ENCODE peak calls at places on chromosomes 11 and 22, in ten cellular contexts. One of them, this sample, is unnamed.

GRCh38 chr11:29318134-29318845 is 698.5 kb downstream of the KCNA4 start:
- DNase-seq in AG10803: peak
- DNase-seq in COR-L47: no peak
- DNase-seq in transverse colon: no peak
- DNase-seq in heart right ventricle: no peak
- DNase-seq in endothelial cell of umbilical vein: no peak
- DNase-seq in stimulated activated CD8-positive, alpha-beta memory T cell treated with anti-CD3 and anti-CD28 coated beads, Interleukin-2, amount 100 ng/mL, for 48 hours: no peak
- DNase-seq in naive B cell: no peak
- DNase-seq in GDM1: no peak
- DNase-seq in stimulated activated CD4-positive, alpha-beta T cell treated with anti-CD3 and anti-CD28 coated beads, Interleukin-1b, Interleukin-23, amount 100 ng/mL, for 24 hours: no peak
- DNase-seq in this sample: no peak

GRCh38 chr22:23632178-23632577 is at the start of gene DRICH1:
- DNase-seq in stimulated activated CD8-positive, alpha-beta memory T cell treated with anti-CD3 and anti-CD28 coated beads, Interleukin-2, amount 100 ng/mL, for 48 hours: no peak
- DNase-seq in COR-L47: no peak
- DNase-seq in AG10803: no peak
- DNase-seq in stimulated activated CD4-positive, alpha-beta T cell treated with anti-CD3 and anti-CD28 coated beads, Interleukin-1b, Interleukin-23, amount 100 ng/mL, for 24 hours: no peak
- DNase-seq in endothelial cell of umbilical vein: no peak
- DNase-seq in naive B cell: no peak
- DNase-seq in transverse colon: no peak
- DNase-seq in GDM1: no peak
- DNase-seq in heart right ventricle: no peak
- DNase-seq in this sample: no peak

GRCh38 chr22:19824197-19825015 is 30.3 kb downstream of the GNB1L start:
- DNase-seq in heart right ventricle: no peak
- DNase-seq in naive B cell: no peak
- DNase-seq in AG10803: no peak
- DNase-seq in COR-L47: no peak
- DNase-seq in stimulated activated CD8-positive, alpha-beta memory T cell treated with anti-CD3 and anti-CD28 coated beads, Interleukin-2, amount 100 ng/mL, for 48 hours: no peak
- DNase-seq in transverse colon: no peak
- DNase-seq in endothelial cell of umbilical vein: no peak
- DNase-seq in stimulated activated CD4-positive, alpha-beta T cell treated with anti-CD3 and anti-CD28 coated beads, Interleukin-1b, Interleukin-23, amount 100 ng/mL, for 24 hours: no peak
- DNase-seq in GDM1: no peak
- DNase-seq in this sample: no peak

GRCh38 chr11:115170133-115170815 is 333.9 kb downstream of the CADM1 start:
- DNase-seq in endothelial cell of umbilical vein: peak
- DNase-seq in AG10803: peak
- DNase-seq in COR-L47: no peak
- DNase-seq in stimulated activated CD4-positive, alpha-beta T cell treated with anti-CD3 and anti-CD28 coated beads, Interleukin-1b, Interleukin-23, amount 100 ng/mL, for 24 hours: no peak
- DNase-seq in naive B cell: no peak
- DNase-seq in transverse colon: peak
- DNase-seq in stimulated activated CD8-positive, alpha-beta memory T cell treated with anti-CD3 and anti-CD28 coated beads, Interleukin-2, amount 100 ng/mL, for 48 hours: no peak
- DNase-seq in heart right ventricle: no peak
- DNase-seq in GDM1: no peak
- DNase-seq in this sample: peak

GRCh38 chr11:31812392-31813241 is 1.5 kb upstream of the PAX6 start:
- DNase-seq in COR-L47: peak
- DNase-seq in AG10803: no peak
- DNase-seq in endothelial cell of umbilical vein: peak
- DNase-seq in heart right ventricle: no peak
- DNase-seq in stimulated activated CD8-positive, alpha-beta memory T cell treated with anti-CD3 and anti-CD28 coated beads, Interleukin-2, amount 100 ng/mL, for 48 hours: no peak
- DNase-seq in transverse colon: no peak
- DNase-seq in naive B cell: no peak
- DNase-seq in GDM1: no peak
- DNase-seq in stimulated activated CD4-positive, alpha-beta T cell treated with anti-CD3 and anti-CD28 coated beads, Interleukin-1b, Interleukin-23, amount 100 ng/mL, for 24 hours: no peak
- DNase-seq in this sample: no peak

GRCh38 chr22:35380537-35381423 is at the start of gene HMOX1:
- DNase-seq in AG10803: peak
- DNase-seq in naive B cell: peak
- DNase-seq in stimulated activated CD4-positive, alpha-beta T cell treated with anti-CD3 and anti-CD28 coated beads, Interleukin-1b, Interleukin-23, amount 100 ng/mL, for 24 hours: no peak
- DNase-seq in GDM1: no peak
- DNase-seq in endothelial cell of umbilical vein: peak
- DNase-seq in transverse colon: peak
- DNase-seq in heart right ventricle: peak
- DNase-seq in stimulated activated CD8-positive, alpha-beta memory T cell treated with anti-CD3 and anti-CD28 coated beads, Interleukin-2, amount 100 ng/mL, for 48 hours: no peak
- DNase-seq in COR-L47: peak
- DNase-seq in this sample: peak

GRCh38 chr11:107505667-107506066 is 48.0 kb upstream of the CWF19L2 start:
- DNase-seq in stimulated activated CD8-positive, alpha-beta memory T cell treated with anti-CD3 and anti-CD28 coated beads, Interleukin-2, amount 100 ng/mL, for 48 hours: no peak
- DNase-seq in stimulated activated CD4-positive, alpha-beta T cell treated with anti-CD3 and anti-CD28 coated beads, Interleukin-1b, Interleukin-23, amount 100 ng/mL, for 24 hours: no peak
- DNase-seq in endothelial cell of umbilical vein: no peak
- DNase-seq in transverse colon: no peak
- DNase-seq in naive B cell: no peak
- DNase-seq in heart right ventricle: no peak
- DNase-seq in COR-L47: no peak
- DNase-seq in GDM1: no peak
- DNase-seq in AG10803: no peak
- DNase-seq in this sample: no peak

GRCh38 chr11:17514476-17514875 is 29.7 kb downstream of the USH1C start:
- DNase-seq in GDM1: no peak
- DNase-seq in stimulated activated CD4-positive, alpha-beta T cell treated with anti-CD3 and anti-CD28 coated beads, Interleukin-1b, Interleukin-23, amount 100 ng/mL, for 24 hours: no peak
- DNase-seq in stimulated activated CD8-positive, alpha-beta memory T cell treated with anti-CD3 and anti-CD28 coated beads, Interleukin-2, amount 100 ng/mL, for 48 hours: no peak
- DNase-seq in heart right ventricle: no peak
- DNase-seq in transverse colon: no peak
- DNase-seq in COR-L47: no peak
- DNase-seq in naive B cell: no peak
- DNase-seq in AG10803: no peak
- DNase-seq in endothelial cell of umbilical vein: no peak
- DNase-seq in this sample: no peak

GRCh38 chr11:125464266-125464662 is 31.8 kb downstream of the FEZ1 start:
- DNase-seq in stimulated activated CD4-positive, alpha-beta T cell treated with anti-CD3 and anti-CD28 coated beads, Interleukin-1b, Interleukin-23, amount 100 ng/mL, for 24 hours: no peak
- DNase-seq in naive B cell: no peak
- DNase-seq in COR-L47: no peak
- DNase-seq in transverse colon: no peak
- DNase-seq in heart right ventricle: no peak
- DNase-seq in stimulated activated CD8-positive, alpha-beta memory T cell treated with anti-CD3 and anti-CD28 coated beads, Interleukin-2, amount 100 ng/mL, for 48 hours: no peak
- DNase-seq in endothelial cell of umbilical vein: no peak
- DNase-seq in GDM1: no peak
- DNase-seq in AG10803: peak
- DNase-seq in this sample: no peak

GRCh38 chr11:77377734-77378133 is 76.2 kb upstream of the GDPD4 start:
- DNase-seq in stimulated activated CD8-positive, alpha-beta memory T cell treated with anti-CD3 and anti-CD28 coated beads, Interleukin-2, amount 100 ng/mL, for 48 hours: no peak
- DNase-seq in heart right ventricle: no peak
- DNase-seq in transverse colon: no peak
- DNase-seq in naive B cell: no peak
- DNase-seq in stimulated activated CD4-positive, alpha-beta T cell treated with anti-CD3 and anti-CD28 coated beads, Interleukin-1b, Interleukin-23, amount 100 ng/mL, for 24 hours: no peak
- DNase-seq in GDM1: peak
- DNase-seq in endothelial cell of umbilical vein: peak
- DNase-seq in COR-L47: no peak
- DNase-seq in AG10803: no peak
- DNase-seq in this sample: no peak

GRCh38 chr11:118171274-118172062 is 5.0 kb downstream of the SCN2B start:
- DNase-seq in COR-L47: peak
- DNase-seq in AG10803: peak
- DNase-seq in transverse colon: peak
- DNase-seq in stimulated activated CD8-positive, alpha-beta memory T cell treated with anti-CD3 and anti-CD28 coated beads, Interleukin-2, amount 100 ng/mL, for 48 hours: peak
- DNase-seq in stimulated activated CD4-positive, alpha-beta T cell treated with anti-CD3 and anti-CD28 coated beads, Interleukin-1b, Interleukin-23, amount 100 ng/mL, for 24 hours: peak
- DNase-seq in naive B cell: peak
- DNase-seq in endothelial cell of umbilical vein: peak
- DNase-seq in GDM1: peak
- DNase-seq in heart right ventricle: peak
- DNase-seq in this sample: peak

GRCh38 chr22:24205438-24206189 is 24.3 kb downstream of the SUSD2 start:
- DNase-seq in stimulated activated CD4-positive, alpha-beta T cell treated with anti-CD3 and anti-CD28 coated beads, Interleukin-1b, Interleukin-23, amount 100 ng/mL, for 24 hours: no peak
- DNase-seq in transverse colon: no peak
- DNase-seq in heart right ventricle: no peak
- DNase-seq in COR-L47: no peak
- DNase-seq in naive B cell: no peak
- DNase-seq in endothelial cell of umbilical vein: no peak
- DNase-seq in AG10803: no peak
- DNase-seq in GDM1: no peak
- DNase-seq in stimulated activated CD8-positive, alpha-beta memory T cell treated with anti-CD3 and anti-CD28 coated beads, Interleukin-2, amount 100 ng/mL, for 48 hours: no peak
- DNase-seq in this sample: no peak

GRCh38 chr22:46965552-46966494 is 203.4 kb downstream of the TBC1D22A start:
- DNase-seq in GDM1: no peak
- DNase-seq in AG10803: no peak
- DNase-seq in stimulated activated CD8-positive, alpha-beta memory T cell treated with anti-CD3 and anti-CD28 coated beads, Interleukin-2, amount 100 ng/mL, for 48 hours: no peak
- DNase-seq in stimulated activated CD4-positive, alpha-beta T cell treated with anti-CD3 and anti-CD28 coated beads, Interleukin-1b, Interleukin-23, amount 100 ng/mL, for 24 hours: no peak
- DNase-seq in transverse colon: no peak
- DNase-seq in heart right ventricle: no peak
- DNase-seq in COR-L47: no peak
- DNase-seq in naive B cell: no peak
- DNase-seq in endothelial cell of umbilical vein: no peak
- DNase-seq in this sample: no peak